ENCODE peak calls at places on chromosome 19, in four cellular contexts. One of them, this sample, is unnamed.
A peak's percentile ranks its signal among the peaks of the same experiment; 100 is the strongest.

GRCh38 chr19:52464798-52465470 is 11.6 kb downstream of the ZNF578 start:
- DNase-seq in lower leg skin: no peak
- DNase-seq in left lung: no peak
- DNase-seq in CD8-positive, alpha-beta T cell: no peak
- DNase-seq in this sample: no peak

GRCh38 chr19:6260912-6261636 is 18.7 kb downstream of the MLLT1 start:
- DNase-seq in lower leg skin: no peak
- DNase-seq in CD8-positive, alpha-beta T cell: no peak
- DNase-seq in left lung: no peak
- DNase-seq in this sample: no peak

GRCh38 chr19:27657271-27658051 is 1555.5 kb downstream of the UQCRFS1 start:
- DNase-seq in left lung: peak; percentile 41
- DNase-seq in lower leg skin: no peak
- DNase-seq in CD8-positive, alpha-beta T cell: no peak
- DNase-seq in this sample: no peak

GRCh38 chr19:55553217-55554182 is 8.2 kb upstream of the SBK3 start:
- DNase-seq in CD8-positive, alpha-beta T cell: no peak
- DNase-seq in lower leg skin: no peak
- DNase-seq in left lung: no peak
- DNase-seq in this sample: no peak

GRCh38 chr19:46624958-46625661 is at the start of gene PTGIR:
- DNase-seq in left lung: no peak
- DNase-seq in lower leg skin: peak; percentile 77
- DNase-seq in CD8-positive, alpha-beta T cell: no peak
- DNase-seq in this sample: peak; percentile 81

GRCh38 chr19:7505682-7506384 is 10.1 kb upstream of the ZNF358 start:
- DNase-seq in CD8-positive, alpha-beta T cell: no peak
- DNase-seq in left lung: peak; percentile 86
- DNase-seq in lower leg skin: no peak
- DNase-seq in this sample: no peak

GRCh38 chr19:5960005-5961001 is 17.6 kb downstream of the RANBP3 start:
- DNase-seq in CD8-positive, alpha-beta T cell: no peak
- DNase-seq in lower leg skin: no peak
- DNase-seq in left lung: no peak
- DNase-seq in this sample: peak; percentile 56

GRCh38 chr19:1665565-1666047 is 13.2 kb upstream of the TCF3 start:
- DNase-seq in left lung: peak; percentile 66
- DNase-seq in lower leg skin: no peak
- DNase-seq in CD8-positive, alpha-beta T cell: no peak
- DNase-seq in this sample: no peak

GRCh38 chr19:49361438-49362047 is 673 bp downstream of the TEAD2 start:
- DNase-seq in left lung: peak; percentile 87
- DNase-seq in CD8-positive, alpha-beta T cell: no peak
- DNase-seq in lower leg skin: peak; percentile 55
- DNase-seq in this sample: peak; percentile 85

GRCh38 chr19:40802300-40803169 is 3.5 kb downstream of the EGLN2 start:
- DNase-seq in left lung: peak; percentile 88
- DNase-seq in lower leg skin: no peak
- DNase-seq in CD8-positive, alpha-beta T cell: no peak
- DNase-seq in this sample: peak; percentile 87
- H3K4me3 ChIP-seq in left lung: peak overlapping the region; percentile 3
- H3K4me3 ChIP-seq in lower leg skin: no peak overlapping the region
- H3K4me3 ChIP-seq in CD8-positive, alpha-beta T cell: peak overlapping the region; percentile 56
- H3K4me3 ChIP-seq in this sample: peak overlapping the region; percentile 97

GRCh38 chr19:31338069-31338767 is 11.0 kb downstream of the TSHZ3 start:
- DNase-seq in CD8-positive, alpha-beta T cell: no peak
- DNase-seq in left lung: no peak
- DNase-seq in lower leg skin: no peak
- DNase-seq in this sample: peak; percentile 58
- TF ChIP-seq CTCF in CD8-positive, alpha-beta T cell: peak; percentile 41
- TF ChIP-seq CTCF in left lung: peak; percentile 40
- TF ChIP-seq CTCF in lower leg skin: no peak
- TF ChIP-seq CTCF in this sample: peak; percentile 73

GRCh38 chr19:37979547-37980082 is 72.6 kb downstream of the SIPA1L3 start:
- DNase-seq in lower leg skin: no peak
- DNase-seq in CD8-positive, alpha-beta T cell: no peak
- DNase-seq in left lung: no peak
- DNase-seq in this sample: no peak
- H3K4me3 ChIP-seq in lower leg skin: no peak overlapping the region
- H3K4me3 ChIP-seq in CD8-positive, alpha-beta T cell: no peak overlapping the region
- H3K4me3 ChIP-seq in left lung: no peak overlapping the region
- H3K4me3 ChIP-seq in this sample: no peak overlapping the region

GRCh38 chr19:16112778-16113177 is 1.1 kb downstream of the RAB8A start:
- DNase-seq in CD8-positive, alpha-beta T cell: no peak
- DNase-seq in lower leg skin: no peak
- DNase-seq in left lung: no peak
- DNase-seq in this sample: no peak
- TF ChIP-seq CTCF in CD8-positive, alpha-beta T cell: no peak
- TF ChIP-seq CTCF in lower leg skin: no peak
- TF ChIP-seq CTCF in left lung: no peak
- TF ChIP-seq CTCF in this sample: no peak

DNA sequence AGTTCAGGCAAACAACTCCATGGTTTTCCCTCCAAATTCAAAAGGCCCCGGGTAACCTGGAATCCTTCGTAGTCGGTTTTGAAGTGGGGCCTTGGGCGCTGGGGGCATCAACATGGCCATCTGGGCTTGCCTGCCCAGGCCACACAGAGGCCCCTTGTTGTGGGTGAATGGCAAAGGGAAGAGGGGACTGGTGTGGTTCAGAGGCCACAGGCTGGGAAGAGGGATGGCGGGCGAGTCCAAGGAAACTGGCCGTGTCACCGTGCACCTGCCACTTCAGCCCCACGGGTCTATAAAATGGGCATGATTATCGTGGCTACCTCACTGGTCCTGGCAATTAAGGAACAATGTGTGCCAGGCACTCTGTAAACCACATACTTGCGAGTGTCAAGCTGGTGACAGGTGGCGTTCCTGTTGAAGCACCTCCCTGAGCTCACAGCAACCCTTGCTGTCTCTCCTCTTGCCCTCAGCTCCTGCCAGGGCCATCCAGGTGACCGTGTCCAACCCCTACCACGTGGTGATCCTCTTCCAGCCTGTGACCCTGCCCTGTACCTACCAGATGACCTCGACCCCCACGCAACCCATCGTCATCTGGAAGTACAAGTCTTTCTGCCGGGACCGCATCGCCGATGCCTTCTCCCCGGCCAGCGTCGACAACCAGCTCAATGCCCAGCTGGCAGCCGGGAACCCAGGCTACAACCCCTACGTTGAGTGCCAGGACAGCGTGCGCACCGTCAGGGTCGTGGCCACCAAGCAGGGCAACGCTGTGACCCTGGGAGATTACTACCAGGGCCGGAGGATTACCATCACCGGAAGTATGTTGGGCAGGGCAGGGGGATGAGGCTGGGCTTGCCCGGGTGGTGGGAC is 1.3 kb downstream of the LSR start:
- DNase-seq in CD8-positive, alpha-beta T cell: no peak
- DNase-seq in lower leg skin: peak; percentile 12
- DNase-seq in left lung: peak; percentile 69
- DNase-seq in this sample: no peak
- H3K4me3 ChIP-seq in CD8-positive, alpha-beta T cell: peak overlapping the region; percentile 96
- H3K4me3 ChIP-seq in lower leg skin: no peak overlapping the region
- H3K4me3 ChIP-seq in left lung: peak overlapping the region; percentile 45
- H3K4me3 ChIP-seq in this sample: peak overlapping the region; percentile 67

GRCh38 chr19:29495091-29495490 is 30.7 kb upstream of the VSTM2B start:
- DNase-seq in lower leg skin: no peak
- DNase-seq in left lung: peak; percentile 24
- DNase-seq in CD8-positive, alpha-beta T cell: no peak
- DNase-seq in this sample: no peak

GRCh38 chr19:29497241-29497640 is 28.6 kb upstream of the VSTM2B start:
- DNase-seq in lower leg skin: no peak
- DNase-seq in CD8-positive, alpha-beta T cell: no peak
- DNase-seq in left lung: no peak
- DNase-seq in this sample: no peak

GRCh38 chr19:29492761-29493160 is 33.0 kb upstream of the VSTM2B start:
- DNase-seq in CD8-positive, alpha-beta T cell: no peak
- DNase-seq in lower leg skin: no peak
- DNase-seq in left lung: no peak
- DNase-seq in this sample: no peak

GRCh38 chr19:29497686-29498436 is 27.9 kb upstream of the VSTM2B start:
- DNase-seq in lower leg skin: no peak
- DNase-seq in left lung: peak; percentile 35
- DNase-seq in CD8-positive, alpha-beta T cell: no peak
- DNase-seq in this sample: no peak

GRCh38 chr19:29495971-29496441 is 29.8 kb upstream of the VSTM2B start:
- DNase-seq in lower leg skin: no peak
- DNase-seq in CD8-positive, alpha-beta T cell: no peak
- DNase-seq in left lung: peak; percentile 55
- DNase-seq in this sample: no peak
- TF ChIP-seq CTCF in lower leg skin: no peak
- TF ChIP-seq CTCF in CD8-positive, alpha-beta T cell: no peak
- TF ChIP-seq CTCF in left lung: no peak
- TF ChIP-seq CTCF in this sample: no peak

GRCh38 chr19:37467608-37468090 is 405 bp upstream of the ZNF569 start:
- DNase-seq in left lung: no peak
- DNase-seq in CD8-positive, alpha-beta T cell: no peak
- DNase-seq in lower leg skin: no peak
- DNase-seq in this sample: no peak

GRCh38 chr19:37466798-37467607 is at the start of gene ZNF569:
- DNase-seq in left lung: peak; percentile 91
- DNase-seq in lower leg skin: peak; percentile 89
- DNase-seq in CD8-positive, alpha-beta T cell: peak; percentile 83
- DNase-seq in this sample: peak; percentile 88

GRCh38 chr19:37468961-37469777 is at the start of gene ZNF570:
- DNase-seq in left lung: peak; percentile 94
- DNase-seq in CD8-positive, alpha-beta T cell: peak; percentile 76
- DNase-seq in lower leg skin: peak; percentile 83
- DNase-seq in this sample: peak; percentile 91

GRCh38 chr19:37470216-37470615 is 1.1 kb downstream of the ZNF570 start:
- DNase-seq in left lung: no peak
- DNase-seq in CD8-positive, alpha-beta T cell: no peak
- DNase-seq in lower leg skin: no peak
- DNase-seq in this sample: no peak

DNA sequence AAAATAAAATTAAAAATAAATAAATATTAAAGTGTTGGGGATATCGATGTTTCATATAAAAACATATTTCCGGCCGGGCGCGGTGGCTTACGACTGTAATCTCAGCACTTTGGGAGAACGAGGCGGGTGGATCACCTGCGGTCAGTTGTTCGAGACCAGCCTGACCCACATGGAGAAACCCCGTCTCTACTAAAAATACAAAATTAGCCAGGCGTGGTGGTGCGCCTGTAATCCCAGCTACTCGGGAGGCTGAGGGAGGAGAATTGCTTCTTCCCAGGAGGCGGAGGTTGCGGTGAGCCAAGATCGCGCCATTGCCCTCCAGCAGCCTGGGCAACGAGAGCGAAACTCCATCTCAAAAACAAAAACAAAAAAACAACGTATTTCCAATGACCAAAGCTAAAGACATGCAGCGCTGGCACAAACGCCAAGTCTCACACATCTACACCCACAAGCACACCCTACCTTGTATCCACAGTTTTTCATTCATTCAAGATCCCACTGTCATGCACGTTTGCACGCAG is 907 bp downstream of the ZNF569 start:
- DNase-seq in lower leg skin: no peak
- DNase-seq in CD8-positive, alpha-beta T cell: no peak
- DNase-seq in left lung: no peak
- DNase-seq in this sample: no peak
- H3K4me3 ChIP-seq in lower leg skin: peak overlapping the region; percentile 69
- H3K4me3 ChIP-seq in CD8-positive, alpha-beta T cell: peak overlapping the region; percentile 88
- H3K4me3 ChIP-seq in left lung: peak overlapping the region; percentile 85
- H3K4me3 ChIP-seq in this sample: peak overlapping the region; percentile 89

This sample was measured in left ventricle myocardium inferior.